ENCODE peak calls at places on chromosomes 16 and 17, in four cellular contexts. X is CD8-positive, alpha-beta T cell; H is AG09309; V is HFF-Myc. O is an unnamed sample.

GRCh38 chr16:89422527-89422904 is 67.8 kb downstream of the ANKRD11 start:
- DNase-seq in X (no peak), H (no peak), V (no peak), O (no peak)

GRCh38 chr16:47694543-47694942 is 233.4 kb downstream of the PHKB start:
- DNase-seq in X (no peak), H (no peak), V (no peak), O (no peak)

GRCh38 chr16:81266680-81267095 is 28.2 kb downstream of the BCO1 start:
- DNase-seq in X (no peak), H (no peak), V (no peak), O (no peak)

GRCh38 chr17:17004251-17004996 is 32.5 kb upstream of the TNFRSF13B start:
- DNase-seq in X (no peak), H (no peak), V (no peak), O (no peak)

GRCh38 chr16:9821970-9822369 is 360.3 kb downstream of the GRIN2A start:
- DNase-seq in X (no peak), H (no peak), V (no peak), O (no peak)

GRCh38 chr17:65287040-65287439 is 149.9 kb downstream of the RGS9 start:
- DNase-seq in X (no peak), H (no peak), V (no peak), O (peak)

GRCh38 chr16:11211061-11211976 is 44.7 kb downstream of the SOCS1 start:
- DNase-seq in X (no peak), H (no peak), V (no peak), O (no peak)

GRCh38 chr17:57044976-57045867 is 39.8 kb upstream of the AKAP1 start:
- DNase-seq in X (no peak), H (no peak), V (no peak), O (no peak)

GRCh38 chr17:7703584-7704574 is 1.1 kb upstream of the EFNB3 start:
- DNase-seq in X (peak), H (no peak), V (peak), O (peak)

GRCh38 chr17:79438936-79439335 is 171.9 kb downstream of the RBFOX3 start:
- DNase-seq in X (no peak), H (no peak), V (no peak), O (no peak)

GRCh38 chr17:33647976-33648375 is 354.9 kb upstream of the ASIC2 start:
- DNase-seq in X (no peak), H (no peak), V (no peak), O (no peak)

GRCh38 chr17:72419866-72420774 is 299.3 kb downstream of the SOX9 start:
- DNase-seq in X (no peak), H (no peak), V (no peak), O (no peak)

GRCh38 chr17:80100035-80100323 is 1.4 kb upstream of the GAA start:
- DNase-seq in X (no peak), H (no peak), V (no peak), O (no peak)

GRCh38 chr16:50273888-50274770 is 7.8 kb downstream of the ADCY7 start:
- DNase-seq in X (peak), H (no peak), V (no peak), O (no peak)
- H3K4me3 ChIP-seq in X (peak), H (no peak), V (no peak), O (no peak)

GRCh38 chr16:79269211-79269863 is 331.2 kb downstream of the MAF start:
- DNase-seq in X (peak), H (no peak), V (no peak), O (no peak)

GRCh38 chr16:79272141-79272577 is 328.4 kb downstream of the MAF start:
- DNase-seq in X (peak), H (no peak), V (no peak), O (no peak)

GRCh38 chr16:79267781-79268180 is 332.8 kb downstream of the MAF start:
- DNase-seq in X (no peak), H (no peak), V (no peak), O (no peak)

GRCh38 chr16:79271583-79271982 is 329.0 kb downstream of the MAF start:
- DNase-seq in X (no peak), H (no peak), V (no peak), O (no peak)

GRCh38 chr16:79270011-79270410 is 330.5 kb downstream of the MAF start:
- DNase-seq in X (no peak), H (no peak), V (no peak), O (no peak)
- H3K4me3 ChIP-seq in X (no peak), H (no peak), V (no peak), O (no peak)

GRCh38 chr16:4746991-4747574 is 12.7 kb downstream of the DNAAF8 start:
- DNase-seq in X (no peak), H (no peak), V (no peak), O (no peak)

GRCh38 chr16:4747906-4748681 is 13.8 kb downstream of the DNAAF8 start:
- DNase-seq in X (no peak), H (no peak), V (no peak), O (no peak)

GRCh38 chr16:4746215-4746614 is 11.9 kb downstream of the DNAAF8 start:
- DNase-seq in X (no peak), H (no peak), V (no peak), O (no peak)

GRCh38 chr16:4744758-4745569 is 10.6 kb downstream of the DNAAF8 start:
- DNase-seq in X (no peak), H (no peak), V (no peak), O (no peak)

DNA sequence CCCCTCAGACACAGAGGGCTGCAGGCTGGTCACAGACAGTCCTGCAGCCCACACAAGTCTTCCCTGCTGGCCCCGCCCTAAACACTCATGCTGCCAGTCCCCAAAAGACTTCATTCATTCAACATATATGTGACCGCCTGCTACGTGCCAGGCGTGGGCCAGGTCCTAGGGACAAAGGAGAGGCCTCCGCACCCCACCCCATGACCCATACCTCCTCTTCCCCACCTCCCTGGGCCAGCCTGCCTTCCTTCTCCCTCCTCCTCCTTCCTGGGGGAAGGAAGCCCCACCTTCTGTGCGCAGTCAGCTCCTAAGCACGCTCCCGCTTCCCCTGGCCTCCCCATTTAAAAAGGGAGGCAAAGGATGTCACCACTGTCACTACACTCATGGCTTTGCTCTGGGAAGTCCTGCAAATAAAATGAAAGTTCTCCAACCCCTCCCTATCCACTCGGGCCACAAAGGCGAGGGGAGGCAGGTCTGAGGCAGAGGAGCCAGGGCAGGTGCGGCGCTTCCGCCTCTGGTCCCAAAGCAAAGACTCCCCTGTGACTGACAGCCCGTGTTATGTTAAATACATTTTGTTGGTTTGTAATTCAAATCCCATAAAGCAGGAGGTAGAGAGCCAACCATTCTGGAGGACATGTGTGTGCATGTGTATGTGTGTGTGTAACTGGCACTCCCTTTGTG is 9.0 kb downstream of the DNAAF8 start:
- DNase-seq in X (no peak), H (no peak), V (no peak), O (no peak)
- H3K4me3 ChIP-seq in X (no peak), H (no peak), V (no peak), O (peak)

GRCh38 chr16:56632848-56633365 is 448 bp downstream of the MT1M start:
- DNase-seq in X (no peak), H (no peak), V (no peak), O (no peak)
- H3K4me3 ChIP-seq in X (no peak), H (peak), V (peak), O (no peak)

GRCh38 chr17:81391268-81391963 is 3.8 kb upstream of the BAHCC1 start:
- DNase-seq in X (no peak), H (no peak), V (no peak), O (no peak)
- H3K4me3 ChIP-seq in X (no peak), H (no peak), V (peak), O (peak)

DNA sequence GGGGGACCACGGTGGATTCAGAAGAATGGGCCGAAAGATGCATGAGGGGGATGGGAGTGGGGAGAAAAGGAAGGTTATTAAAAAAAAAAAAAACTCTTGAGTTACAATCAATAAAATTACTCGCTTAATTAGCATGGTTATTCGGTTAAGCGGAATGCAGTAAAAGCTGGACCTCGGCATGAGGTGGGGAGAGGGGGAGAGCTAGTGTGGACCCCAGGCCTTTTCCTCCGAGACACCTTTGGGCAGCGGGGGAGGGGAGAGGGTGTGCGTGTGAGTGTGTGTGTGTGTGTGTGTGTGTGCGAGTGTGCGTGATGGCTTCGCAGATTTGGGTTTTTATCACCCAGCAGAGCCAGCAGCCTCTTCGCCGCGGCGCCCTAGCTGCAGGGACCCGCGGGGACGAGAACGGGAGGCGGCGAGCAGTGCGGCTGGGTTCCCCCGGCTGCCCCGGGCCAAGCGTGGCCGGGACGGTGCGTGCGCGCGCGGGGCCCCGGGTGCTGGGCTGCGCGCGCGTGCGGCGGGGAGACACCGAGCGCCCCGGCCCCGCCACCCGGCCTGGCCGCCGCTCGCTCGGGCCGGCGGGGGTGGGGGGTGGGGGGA is 3.7 kb downstream of the BAHCC1 start:
- DNase-seq in X (no peak), H (no peak), V (no peak), O (no peak)
- H3K4me3 ChIP-seq in X (no peak), H (peak), V (peak), O (peak)

GRCh38 chr16:80198995-80199299 is 341.8 kb upstream of the DYNLRB2 start:
- DNase-seq in X (no peak), H (no peak), V (no peak), O (peak)

GRCh38 chr16:80200079-80200478 is 340.7 kb upstream of the DYNLRB2 start:
- DNase-seq in X (no peak), H (no peak), V (no peak), O (no peak)

GRCh38 chr16:80198265-80198994 is 342.4 kb upstream of the DYNLRB2 start:
- DNase-seq in X (no peak), H (no peak), V (no peak), O (no peak)

GRCh38 chr16:80199614-80200013 is 341.2 kb upstream of the DYNLRB2 start:
- DNase-seq in X (no peak), H (no peak), V (no peak), O (no peak)

GRCh38 chr16:80197790-80198201 is 343.0 kb upstream of the DYNLRB2 start:
- DNase-seq in X (no peak), H (peak), V (peak), O (peak)
- H3K4me3 ChIP-seq in X (no peak), H (no peak), V (no peak), O (no peak)

GRCh38 chr16:1073262-1073558 is 663 bp downstream of the SSTR5 start:
- DNase-seq in X (no peak), H (no peak), V (no peak), O (no peak)
- H3K4me3 ChIP-seq in X (no peak), H (no peak), V (no peak), O (no peak)

GRCh38 chr17:1673041-1673790 is 11.5 kb downstream of the PRPF8 start:
- DNase-seq in X (peak), H (no peak), V (no peak), O (no peak)
- H3K4me3 ChIP-seq in X (no peak), H (no peak), V (no peak), O (no peak)

GRCh38 chr16:50719401-50720337 is 22.2 kb upstream of the CYLD start:
- DNase-seq in X (peak), H (no peak), V (no peak), O (no peak)
- H3K4me3 ChIP-seq in X (no peak), H (no peak), V (no peak), O (no peak)